ENCODE peak calls at places on chromosome 20, in nine cellular contexts. V is Right ventricle myocardium superior, A is T-cell, Y is right atrium auricular region, R is AG08396, O is CD14-positive monocyte, I is HuH-7, X is cerebellum, F is KBM-7. K is an unnamed sample.
A peak's percentile ranks its signal among the peaks of the same experiment; 100 is the strongest.

GRCh38 chr20:43590036-43590391 is 723 bp upstream of the IFT52 start:
- DNase-seq in V (no peak), A (no peak), Y (no peak), R (no peak), O (no peak), I (peak; percentile 30), X (peak; percentile 40), F (no peak), K (no peak)

GRCh38 chr20:768426-768978 is at the start of gene SLC52A3:
- DNase-seq in V (peak; percentile 56), A (no peak), Y (no peak), R (no peak), O (no peak), I (peak; percentile 62), X (no peak), F (peak; percentile 60), K (peak; percentile 22)

GRCh38 chr20:3068986-3069900 is 2.2 kb upstream of the OXT start:
- DNase-seq in V (no peak), A (peak; percentile 52), Y (no peak), R (peak; percentile 60), O (no peak), I (no peak), X (no peak), F (no peak), K (peak; percentile 87)

GRCh38 chr20:49794336-49795124 is 18.1 kb upstream of the SLC9A8 start:
- DNase-seq in V (no peak), A (no peak), Y (no peak), R (no peak), O (peak; percentile 72), I (no peak), X (no peak), F (peak; percentile 73), K (no peak)

GRCh38 chr20:38294334-38294592 is 9.7 kb upstream of the BPI start:
- DNase-seq in V (no peak), A (no peak), Y (no peak), R (no peak), O (no peak), I (no peak), X (no peak), F (no peak), K (no peak)

GRCh38 chr20:50903353-50904051 is 27.7 kb downstream of the ADNP start:
- DNase-seq in V (no peak), A (no peak), Y (no peak), R (no peak), O (no peak), I (no peak), X (no peak), F (no peak), K (no peak)

GRCh38 chr20:32672315-32672981 is 1.3 kb downstream of the C20orf203 start:
- DNase-seq in V (no peak), A (no peak), Y (no peak), R (no peak), O (no peak), I (no peak), X (no peak), F (peak; percentile 94), K (no peak)

GRCh38 chr20:62282877-62283503 is 19.8 kb upstream of the ADRM1 start:
- DNase-seq in V (peak; percentile 81), A (no peak), Y (no peak), R (no peak), O (no peak), I (no peak), X (no peak), F (no peak), K (no peak)

GRCh38 chr20:20017852-20018245 is 687 bp downstream of the NAA20 start:
- DNase-seq in V (no peak), A (no peak), Y (no peak), R (no peak), O (no peak), I (no peak), X (no peak), F (peak; percentile 20), K (peak; percentile 46)

GRCh38 chr20:52975024-52975732 is 3.0 kb downstream of the TSHZ2 start:
- DNase-seq in V (no peak), A (no peak), Y (no peak), R (no peak), O (no peak), I (no peak), X (no peak), F (no peak), K (no peak)

GRCh38 chr20:2820896-2821869 is 5.0 kb downstream of the TMEM239 start:
- DNase-seq in V (peak; percentile 42), A (no peak), Y (no peak), R (peak; percentile 23), O (no peak), I (no peak), X (no peak), F (no peak), K (no peak)

GRCh38 chr20:63537525-63538203 is 488 bp upstream of the PTK6 start:
- DNase-seq in V (peak; percentile 92), A (peak; percentile 90), Y (peak; percentile 82), R (peak; percentile 98), O (peak; percentile 97), I (peak; percentile 99), X (peak; percentile 90), F (peak; percentile 84), K (peak; percentile 99)

GRCh38 chr20:46268662-46269061 is 39.6 kb downstream of the CDH22 start:
- DNase-seq in V (no peak), A (no peak), Y (no peak), R (no peak), O (no peak), I (no peak), X (no peak), F (no peak), K (no peak)

GRCh38 chr20:10805764-10806163 is 132.0 kb upstream of the JAG1 start:
- DNase-seq in V (no peak), A (no peak), Y (no peak), R (no peak), O (no peak), I (no peak), X (no peak), F (no peak), K (no peak)